ENCODE peak calls at places on chromosomes 2 and 18, in four cellular contexts. H, J, I and R are unnamed samples.

GRCh38 chr2:241545523-241546473 is 12.7 kb upstream of the BOK start:
- DNase-seq in H (no peak), J (no peak), I (peak; percentile 32), R (no peak)

GRCh38 chr2:37561615-37562569 is 109.5 kb downstream of the CDC42EP3 start:
- DNase-seq in I (peak; percentile 62), H (no peak), J (no peak), R (no peak)

GRCh38 chr2:120464448-120464931 is 118.6 kb downstream of the INHBB start:
- DNase-seq in I (no peak), J (no peak), H (no peak), R (no peak)

GRCh38 chr2:241802806-241803318 is 6.1 kb upstream of the NEU4 start:
- DNase-seq in J (no peak), H (no peak), I (no peak), R (peak; percentile 42)

GRCh38 chr2:66815886-66816285 is 381.0 kb downstream of the MEIS1 start:
- DNase-seq in H (no peak), I (no peak), J (no peak), R (no peak)

GRCh38 chr2:18752022-18752493 is 162.7 kb upstream of the NT5C1B start:
- DNase-seq in J (no peak), I (no peak), H (no peak), R (no peak)

GRCh38 chr18:69216390-69216789 is 184.3 kb upstream of the DOK6 start:
- DNase-seq in I (no peak), J (no peak), H (no peak), R (no peak)

GRCh38 chr18:78293516-78293915 is 686.1 kb upstream of the SALL3 start:
- DNase-seq in I (no peak), H (no peak), J (no peak), R (no peak)

GRCh38 chr2:42788478-42788793 is 3.9 kb downstream of the HAAO start:
- DNase-seq in J (no peak), H (no peak), I (no peak), R (no peak)

GRCh38 chr2:128405467-128405900 is 86.8 kb upstream of the HS6ST1 start:
- DNase-seq in J (peak; percentile 17), H (no peak), I (peak; percentile 20), R (no peak)

GRCh38 chr2:154375625-154376020 is 322.9 kb upstream of the KCNJ3 start:
- DNase-seq in I (peak; percentile 50), J (no peak), H (no peak), R (no peak)

GRCh38 chr2:40097691-40098376 is 318.8 kb upstream of the THUMPD2 start:
- DNase-seq in J (no peak), H (no peak), I (no peak), R (no peak)

GRCh38 chr2:172863341-172863740 is 127.7 kb downstream of the RAPGEF4 start:
- DNase-seq in J (no peak), I (no peak), H (no peak), R (no peak)

GRCh38 chr2:160584972-160585494 is 91.4 kb upstream of the RBMS1 start:
- DNase-seq in J (no peak), I (no peak), H (no peak), R (no peak)

GRCh38 chr2:22020101-22020742 is 896.5 kb downstream of the TDRD15 start:
- DNase-seq in H (no peak), J (no peak), I (peak; percentile 49), R (no peak)

GRCh38 chr2:190408538-190409271 is 550 bp downstream of the MFSD6 start:
- DNase-seq in H (peak; percentile 82), I (peak; percentile 74), J (peak; percentile 41), R (peak; percentile 78)

GRCh38 chr18:35495821-35496368 is 1.9 kb downstream of the INO80C start:
- DNase-seq in H (no peak), I (no peak), J (no peak), R (no peak)
- H3K4me3 ChIP-seq in H (no peak overlapping the region), I (peak overlapping the region; percentile 94), J (no peak overlapping the region), R (no peak overlapping the region)

DNA sequence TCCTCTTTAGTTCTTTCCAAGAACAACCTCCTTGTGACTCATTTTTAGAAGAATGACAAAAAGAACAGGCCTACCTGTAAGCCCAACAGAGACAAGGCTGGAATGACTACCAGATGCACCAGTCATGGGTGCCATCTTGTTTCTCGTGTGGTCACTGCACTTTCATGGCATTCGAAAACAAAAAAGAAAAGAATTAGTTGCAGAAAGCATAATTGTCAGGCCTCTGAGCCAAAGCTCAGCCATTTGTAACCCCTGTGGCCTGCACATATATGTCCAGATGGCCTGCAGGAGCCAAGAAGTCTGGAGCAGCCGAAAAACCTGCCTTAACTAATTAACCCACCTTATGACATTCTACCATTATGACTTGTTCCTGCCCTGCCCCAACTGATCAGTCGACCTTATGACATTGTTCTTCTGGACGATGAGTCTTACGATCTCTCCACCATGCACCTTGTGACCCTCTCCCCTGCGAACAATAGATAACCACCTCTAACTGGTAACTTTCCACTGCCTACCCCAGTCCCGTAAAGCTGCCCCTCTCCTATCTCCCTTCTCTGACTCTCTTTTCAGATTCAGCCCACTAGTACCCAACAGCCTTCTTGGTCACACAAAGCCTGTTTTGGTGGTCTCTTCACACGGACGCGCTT is 13.9 kb upstream of the BUB1 start:
- DNase-seq in H (no peak), J (no peak), I (no peak), R (no peak)
- H3K4me3 ChIP-seq in H (no peak overlapping the region), J (no peak overlapping the region), I (no peak overlapping the region), R (no peak overlapping the region)

DNA sequence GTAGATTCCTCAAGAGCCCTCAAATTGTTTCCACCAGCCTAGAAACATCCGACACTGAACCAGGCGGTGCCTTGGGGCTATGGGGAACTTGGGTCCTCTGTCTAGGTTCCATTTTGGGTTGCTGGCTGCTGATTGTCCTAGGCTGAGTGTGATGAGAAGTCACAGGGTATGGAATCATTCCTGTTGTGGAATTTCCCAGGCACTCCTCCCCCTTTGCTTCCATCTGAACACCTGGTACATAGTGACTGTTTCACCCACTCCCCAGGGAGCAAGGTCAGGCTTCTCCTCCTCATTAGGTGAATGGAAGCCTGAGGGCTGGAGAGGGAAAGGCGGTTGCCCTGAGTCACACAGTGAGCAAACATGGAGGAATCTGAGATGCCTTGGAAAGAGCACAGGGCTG is 4.5 kb downstream of the KIF3C start:
- DNase-seq in J (no peak), I (no peak), H (no peak), R (no peak)
- H3K4me3 ChIP-seq in J (no peak overlapping the region), I (peak overlapping the region; percentile 67), H (no peak overlapping the region), R (no peak overlapping the region)

DNA sequence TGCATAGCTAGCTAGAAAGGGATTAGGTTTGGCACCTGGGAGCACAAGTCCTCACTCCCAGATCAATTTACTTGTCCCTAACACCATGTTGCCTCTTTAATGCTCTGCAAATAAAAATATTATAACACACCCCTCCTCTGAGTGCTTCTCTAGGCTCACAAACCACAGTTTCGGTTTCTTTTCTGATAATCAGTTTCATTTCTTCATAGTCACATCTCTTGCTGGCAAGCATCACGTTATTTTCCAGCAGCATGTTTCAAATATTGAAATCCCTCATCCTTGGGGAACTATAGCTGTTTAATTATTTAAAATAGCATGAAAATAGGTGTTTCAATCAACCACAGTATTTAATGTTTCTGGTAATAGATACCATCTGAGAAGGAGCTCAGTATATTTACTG is 13.9 kb upstream of the SMCHD1 start:
- DNase-seq in I (no peak), H (peak; percentile 51), J (no peak), R (no peak)
- H3K4me3 ChIP-seq in I (no peak overlapping the region), H (peak overlapping the region; percentile 36), J (no peak overlapping the region), R (peak overlapping the region; percentile 32)

GRCh38 chr2:229270551-229271410 is at the start of gene PID1:
- DNase-seq in H (no peak), I (peak; percentile 76), J (peak; percentile 29), R (no peak)

GRCh38 chr2:229269146-229269545 is 1.9 kb downstream of the PID1 start:
- DNase-seq in J (peak; percentile 29), I (no peak), H (no peak), R (no peak)

GRCh38 chr2:229269986-229270385 is 1.1 kb downstream of the PID1 start:
- DNase-seq in I (no peak), J (no peak), H (no peak), R (no peak)

GRCh38 chr2:229265727-229266126 is 5.4 kb downstream of the PID1 start:
- DNase-seq in J (no peak), H (no peak), I (no peak), R (no peak)

GRCh38 chr2:229268626-229269025 is 2.5 kb downstream of the PID1 start:
- DNase-seq in H (no peak), I (no peak), J (no peak), R (no peak)
- H3K4me3 ChIP-seq in H (no peak overlapping the region), I (no peak overlapping the region), J (peak overlapping the region; percentile 75), R (no peak overlapping the region)

GRCh38 chr2:149036507-149037293 is 1.8 kb upstream of the LYPD6B start:
- DNase-seq in J (no peak), I (no peak), H (no peak), R (no peak)

GRCh38 chr2:149040451-149040850 is 2.0 kb downstream of the LYPD6B start:
- DNase-seq in H (no peak), I (peak; percentile 93), J (no peak), R (no peak)

GRCh38 chr2:149039213-149039724 is 770 bp downstream of the LYPD6B start:
- DNase-seq in H (no peak), J (no peak), I (no peak), R (no peak)

GRCh38 chr2:149038442-149039212 is at the start of gene LYPD6B:
- DNase-seq in J (no peak), H (no peak), I (peak; percentile 88), R (no peak)

GRCh38 chr2:149037851-149038250 is 648 bp upstream of the LYPD6B start:
- DNase-seq in I (peak; percentile 74), H (no peak), J (no peak), R (no peak)
- H3K4me3 ChIP-seq in I (peak overlapping the region; percentile 67), H (no peak overlapping the region), J (no peak overlapping the region), R (no peak overlapping the region)

DNA sequence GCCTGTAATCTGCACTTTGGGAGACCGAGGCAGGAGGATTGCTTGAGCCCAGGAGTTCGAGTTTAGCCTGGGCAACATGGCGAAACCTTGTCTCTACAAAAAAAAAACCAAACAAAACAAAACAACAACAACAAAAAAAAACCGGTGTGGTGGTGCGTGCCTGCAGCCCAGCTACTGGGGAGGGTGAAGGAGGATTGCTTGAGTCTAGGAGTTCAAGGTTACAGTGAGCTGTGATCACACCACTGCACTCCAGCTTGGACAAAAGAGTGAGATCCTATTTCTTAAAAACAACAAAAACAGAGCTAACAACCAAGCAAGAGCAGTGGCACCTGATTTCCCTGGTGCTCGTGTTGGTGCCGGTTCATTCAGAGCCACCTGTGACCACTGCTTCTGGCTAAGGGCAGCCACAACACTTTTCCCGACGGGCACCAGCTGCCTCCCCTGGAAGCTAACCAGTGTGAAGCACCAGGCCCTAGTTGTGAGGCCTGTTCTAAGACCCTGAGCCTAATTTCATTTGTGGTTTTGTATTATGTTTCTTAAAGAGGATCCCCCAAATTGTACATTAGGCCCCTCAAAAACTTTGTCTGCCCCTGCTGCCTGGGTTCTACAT is 1.3 kb downstream of the AOX1 start:
- DNase-seq in J (no peak), H (no peak), I (no peak), R (no peak)
- H3K4me3 ChIP-seq in J (peak overlapping the region; percentile 71), H (no peak overlapping the region), I (no peak overlapping the region), R (no peak overlapping the region)

GRCh38 chr2:233793465-233794127 is 15.5 kb downstream of the MROH2A start:
- DNase-seq in H (no peak), J (no peak), I (no peak), R (no peak)
- H3K4me3 ChIP-seq in H (no peak overlapping the region), J (no peak overlapping the region), I (no peak overlapping the region), R (no peak overlapping the region)